ENCODE peak calls at places on chromosomes 13 and 19, in seven cellular contexts. A is psoas muscle, Y is iPS DF 6.9, M is uterus, Z is lung, V is tibial artery, H is gastrocnemius medialis. D is an unnamed sample. For H3K27me3, the result is how much of the 10 kb centered on the place peaks cover.

GRCh38 chr13:46831588-46832194 is 34.7 kb upstream of the ESD start:
- DNase-seq in H (no peak), Z (peak), V (no peak), A (no peak), Y (peak), M (peak), D (no peak)

GRCh38 chr13:95296326-95296939 is 4.8 kb downstream of the ABCC4 start:
- DNase-seq in M (no peak), A (peak), H (peak), Z (peak), V (no peak), Y (no peak), D (no peak)

GRCh38 chr19:1438933-1439358 is 750 bp downstream of the RPS15 start:
- DNase-seq in H (no peak), V (no peak), Z (no peak), A (no peak), Y (no peak), M (no peak), D (no peak)

GRCh38 chr13:77184455-77184854 is 142.4 kb downstream of the MYCBP2 start:
- DNase-seq in V (no peak), H (no peak), A (no peak), M (no peak), Z (no peak), Y (no peak), D (no peak)

GRCh38 chr19:48965806-48966540 is 864 bp downstream of the FTL start:
- DNase-seq in A (peak), Z (peak), Y (no peak), H (peak), V (peak), M (peak), D (peak)

GRCh38 chr19:49098795-49099194 is 13.5 kb downstream of the SNRNP70 start:
- DNase-seq in Y (no peak), V (no peak), M (no peak), H (no peak), Z (no peak), A (no peak), D (no peak)

GRCh38 chr19:50206191-50206590 is 2.8 kb downstream of the MYH14 start:
- DNase-seq in M (no peak), Y (no peak), A (no peak), H (no peak), Z (no peak), V (no peak), D (no peak)

GRCh38 chr19:47587295-47587694 is 14.3 kb upstream of the ZNF541 start:
- DNase-seq in H (no peak), Y (no peak), V (no peak), Z (no peak), A (no peak), M (no peak), D (no peak)

GRCh38 chr13:113162783-113163685 is 4.6 kb downstream of the PROZ start:
- DNase-seq in M (no peak), Y (no peak), A (no peak), H (no peak), Z (no peak), V (no peak), D (no peak)

GRCh38 chr13:64639206-64639605 is 2590.9 kb downstream of the PCDH9 start:
- DNase-seq in M (no peak), V (no peak), Z (no peak), A (no peak), Y (no peak), H (no peak), D (no peak)

GRCh38 chr19:6466526-6467248 is 2.6 kb downstream of the CRB3 start:
- DNase-seq in Y (no peak), Z (no peak), H (no peak), V (no peak), M (no peak), A (no peak), D (no peak)

GRCh38 chr19:30842926-30843325 is 470.7 kb downstream of the ZNF536 start:
- DNase-seq in H (no peak), Z (no peak), A (no peak), Y (no peak), V (no peak), M (no peak), D (peak)

GRCh38 chr19:49920624-49921363 is 8.2 kb upstream of the ATF5 start:
- DNase-seq in Z (no peak), Y (no peak), H (no peak), A (no peak), V (no peak), M (no peak), D (no peak)

GRCh38 chr19:35019144-35019543 is 11.1 kb upstream of the SCN1B start:
- DNase-seq in H (no peak), M (no peak), Z (no peak), A (no peak), V (no peak), Y (no peak), D (no peak)

GRCh38 chr19:31974941-31975340 is 370.5 kb upstream of the ZNF507 start:
- DNase-seq in H (no peak), M (no peak), Z (no peak), Y (no peak), A (no peak), V (no peak), D (no peak)

GRCh38 chr19:6230991-6231448 is 48.8 kb downstream of the MLLT1 start:
- DNase-seq in A (no peak), Y (no peak), Z (no peak), H (no peak), M (no peak), V (no peak), D (no peak)

GRCh38 chr13:106522898-106523525 is 12.4 kb downstream of the EFNB2 start:
- DNase-seq in Y (no peak), H (no peak), M (no peak), V (no peak), Z (no peak), A (no peak), D (no peak)

GRCh38 chr13:48950507-48950886 is 25.2 kb upstream of the FNDC3A start:
- DNase-seq in V (no peak), H (no peak), Y (no peak), A (no peak), M (no peak), Z (no peak), D (no peak)

GRCh38 chr19:42409477-42409876 is 17.7 kb downstream of the LIPE start:
- DNase-seq in V (no peak), A (no peak), Y (no peak), M (no peak), Z (no peak), H (no peak), D (no peak)

GRCh38 chr13:95485045-95485517 is 67.4 kb upstream of the CLDN10 start:
- DNase-seq in V (no peak), A (no peak), Y (no peak), M (no peak), Z (no peak), H (no peak), D (peak)

GRCh38 chr13:61695147-61695546 is 279.5 kb upstream of the PCDH20 start:
- DNase-seq in M (no peak), Y (no peak), H (no peak), V (no peak), Z (no peak), A (no peak), D (no peak)

GRCh38 chr19:33947565-33947964 is 150.9 kb downstream of the KCTD15 start:
- DNase-seq in A (no peak), Z (no peak), H (no peak), Y (no peak), M (no peak), V (peak), D (no peak)

DNA sequence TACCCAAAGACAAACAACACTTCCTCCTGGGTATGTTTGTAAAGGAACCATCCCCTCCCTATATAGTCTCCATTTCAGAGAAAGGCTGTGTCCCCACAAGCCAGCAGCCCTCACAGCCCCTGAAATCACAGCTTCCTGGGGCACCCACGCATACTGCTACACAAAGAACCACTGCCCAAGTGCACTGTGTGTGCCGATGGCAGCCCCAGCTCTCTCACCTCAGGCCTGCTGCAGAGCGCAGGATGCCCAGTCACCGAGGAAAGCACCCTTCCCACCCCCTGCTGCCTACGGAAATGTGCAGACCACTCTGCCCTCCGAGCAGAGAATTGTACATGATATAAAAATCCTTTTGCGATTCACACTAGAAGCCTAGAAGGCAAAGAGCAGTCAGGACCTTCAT is 39.4 kb downstream of the SOHLH2 start:
- DNase-seq in V (no peak), A (no peak), Y (no peak), H (no peak), Z (no peak), M (no peak), D (no peak)
- H3K27me3 ChIP-seq in V (under half), A (under half), Y (under half), H (under half), Z (under half), M (under half), D (under half)

GRCh38 chr19:41218615-41219507 is at the start of gene AXL:
- DNase-seq in Y (peak), A (peak), V (peak), H (peak), Z (peak), M (peak), D (peak)

GRCh38 chr19:41214161-41214560 is 4.9 kb upstream of the AXL start:
- DNase-seq in Y (no peak), H (no peak), M (no peak), A (no peak), V (no peak), Z (no peak), D (no peak)

GRCh38 chr19:41218249-41218614 is 791 bp upstream of the AXL start:
- DNase-seq in Y (no peak), M (no peak), A (no peak), V (no peak), Z (no peak), H (no peak), D (no peak)

GRCh38 chr19:41219924-41220567 is 1.0 kb downstream of the AXL start:
- DNase-seq in V (peak), H (no peak), A (peak), M (peak), Y (no peak), Z (no peak), D (no peak)

DNA sequence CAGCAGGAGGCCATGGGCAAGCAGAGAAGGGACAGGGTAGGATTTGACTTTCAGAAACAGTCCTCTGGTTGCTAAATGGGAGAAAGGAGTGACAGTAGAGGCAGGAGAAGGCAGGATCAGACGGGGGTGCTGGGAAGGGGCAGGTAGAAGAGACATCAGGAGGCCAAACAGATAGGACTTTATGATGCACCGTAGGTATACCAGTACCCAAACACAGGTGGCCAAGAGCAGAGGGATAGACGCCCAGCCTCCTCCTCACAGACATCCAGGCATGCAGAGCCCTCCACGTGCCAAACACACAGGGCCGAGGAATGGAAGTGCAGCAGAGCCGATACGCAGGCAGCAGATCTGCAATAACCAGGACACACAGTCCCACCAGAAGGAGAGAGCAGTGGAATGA is 1.3 kb upstream of the AXL start:
- DNase-seq in Y (no peak), V (no peak), Z (no peak), A (no peak), M (no peak), H (no peak), D (no peak)
- H3K27ac ChIP-seq in Y (no peak), V (peak), Z (no peak), A (peak), M (peak), H (peak), D (peak)

DNA sequence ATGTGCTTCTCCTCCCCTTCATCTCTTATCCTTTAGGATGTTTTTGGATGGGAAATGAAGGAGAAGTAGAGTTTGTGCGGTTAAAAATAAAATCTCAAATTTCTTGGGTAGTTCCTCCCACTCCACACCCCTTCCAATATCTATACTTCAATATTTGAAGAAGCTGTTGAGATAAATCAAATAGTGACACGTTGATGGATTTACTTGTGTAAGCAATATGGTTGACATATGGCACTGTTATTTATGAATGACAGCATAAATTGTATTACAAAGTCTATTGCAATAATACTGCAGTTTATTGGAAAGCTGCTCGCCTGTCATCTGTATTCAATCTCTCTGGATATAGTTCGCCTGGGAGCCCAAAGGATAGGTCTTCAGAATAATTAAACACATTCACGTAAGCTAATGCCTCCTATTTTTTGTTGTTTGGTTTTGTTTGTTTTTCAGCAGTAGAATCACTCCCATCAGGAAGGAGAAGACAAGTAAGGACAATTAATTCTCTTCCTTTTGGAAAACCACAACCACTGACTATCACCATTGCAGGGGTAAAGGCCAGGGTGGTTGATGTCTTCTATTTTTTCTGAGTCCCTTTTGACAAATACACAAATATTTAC is 5.0 kb upstream of the ZIC2 start:
- DNase-seq in H (no peak), Z (no peak), Y (no peak), V (no peak), A (no peak), M (no peak), D (no peak)
- H3K27me3 ChIP-seq in H (half or more), Z (under half), Y (under half), V (half or more), A (half or more), M (half or more), D (half or more)

DNA sequence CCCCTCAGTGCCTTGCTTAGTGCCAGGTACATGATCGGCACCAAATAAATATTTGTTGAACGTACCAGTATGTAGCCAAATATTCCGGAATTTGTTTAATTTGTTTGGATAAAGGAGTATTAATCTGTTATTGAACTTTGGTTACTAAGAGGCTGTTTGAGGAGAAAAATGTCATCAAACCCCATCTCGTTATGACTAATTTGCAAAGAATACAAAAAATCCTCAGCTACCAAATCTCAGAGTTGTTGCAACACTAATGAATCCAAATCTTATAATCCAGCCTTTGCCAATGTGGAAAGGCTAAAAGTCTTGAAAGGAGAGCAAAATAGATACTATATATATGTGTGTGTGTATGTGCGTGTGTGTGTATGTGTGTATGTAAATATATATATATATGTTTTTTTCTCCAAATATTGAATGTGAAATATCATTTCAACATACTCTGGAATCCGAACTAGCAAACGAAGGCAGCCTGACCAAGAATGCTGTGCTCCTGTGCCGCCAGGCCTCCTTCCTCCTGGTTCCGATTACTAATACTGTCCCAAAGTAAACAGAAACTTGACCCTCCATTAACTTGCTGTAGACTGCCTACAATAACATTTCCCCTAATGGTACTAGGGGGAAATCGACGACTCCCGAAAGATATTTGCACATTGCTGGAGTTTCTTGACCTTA is 79.6 kb downstream of the KLF5 start:
- DNase-seq in H (no peak), M (no peak), Y (no peak), Z (peak), A (no peak), V (no peak), D (no peak)
- H3K27ac ChIP-seq in H (no peak), M (no peak), Y (no peak), Z (no peak), A (no peak), V (no peak), D (no peak)

GRCh38 chr13:110030394-110030928 is 244.1 kb upstream of the IRS2 start:
- DNase-seq in Y (no peak), V (no peak), H (no peak), A (no peak), M (no peak), Z (no peak), D (no peak)
- H3K27me3 ChIP-seq in Y (under half), V (under half), H (under half), A (under half), M (under half), Z (under half), D (under half)

DNA sequence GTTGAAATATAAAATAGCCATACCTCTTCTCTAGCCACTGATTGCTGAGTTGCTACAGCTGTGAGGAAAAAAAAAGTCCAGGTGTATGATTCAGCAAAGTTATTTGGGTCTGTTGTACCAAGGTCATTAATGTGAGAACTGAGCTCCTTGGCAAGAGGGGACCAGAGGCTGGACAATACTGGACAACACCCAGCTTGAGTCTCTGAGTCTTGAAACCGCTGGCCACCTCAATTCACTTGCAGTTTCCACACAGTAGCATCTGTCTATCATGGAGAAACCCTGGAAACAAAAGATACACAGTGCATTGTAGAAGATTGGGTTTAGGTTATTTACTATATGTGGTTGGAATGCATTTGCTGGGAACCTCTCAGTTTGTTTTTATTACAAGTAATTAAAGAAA is 60.4 kb downstream of the WDFY2 start:
- DNase-seq in H (no peak), A (no peak), V (no peak), M (no peak), Y (no peak), Z (no peak), D (no peak)
- H3K27ac ChIP-seq in H (no peak), A (no peak), V (no peak), M (no peak), Y (no peak), Z (no peak), D (no peak)

GRCh38 chr13:84126671-84127171 is 244.4 kb upstream of the SLITRK1 start:
- DNase-seq in V (no peak), H (no peak), Z (no peak), Y (no peak), M (no peak), A (no peak), D (no peak)

GRCh38 chr13:84132491-84132890 is 250.2 kb upstream of the SLITRK1 start:
- DNase-seq in Y (no peak), H (no peak), M (no peak), A (no peak), Z (no peak), V (no peak), D (no peak)

GRCh38 chr13:84131249-84131648 is 249.0 kb upstream of the SLITRK1 start:
- DNase-seq in A (no peak), H (no peak), Y (no peak), M (no peak), V (no peak), Z (no peak), D (no peak)

GRCh38 chr13:84130739-84131138 is 248.5 kb upstream of the SLITRK1 start:
- DNase-seq in Z (no peak), Y (no peak), V (no peak), M (no peak), H (no peak), A (no peak), D (no peak)

DNA sequence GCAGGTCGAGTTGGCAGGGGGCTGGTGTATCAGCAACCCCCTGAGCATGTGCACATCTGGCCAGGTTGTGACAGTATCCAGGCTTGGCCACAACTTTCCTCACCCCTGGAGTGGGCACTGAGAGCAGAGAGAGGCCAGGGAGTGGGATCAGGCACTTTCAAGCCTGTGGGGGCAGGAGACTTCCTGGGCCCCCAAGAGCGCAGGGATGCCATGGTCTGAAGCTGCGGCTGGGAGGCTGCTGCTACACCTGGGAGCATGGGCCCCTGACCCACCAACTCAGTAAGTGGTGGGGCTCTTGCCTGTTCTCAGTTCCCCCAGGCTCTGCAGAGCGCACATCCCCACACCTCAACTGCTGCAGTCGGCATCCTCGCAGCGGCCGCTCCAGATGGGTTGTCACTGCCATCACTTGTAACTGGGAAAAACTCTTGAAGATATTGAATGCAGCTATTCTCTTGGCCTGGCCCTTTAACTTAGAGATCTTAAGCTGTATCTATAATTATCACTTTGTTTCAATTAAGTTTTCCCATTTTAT is 245.4 kb upstream of the SLITRK1 start:
- DNase-seq in Z (no peak), Y (no peak), V (no peak), A (no peak), M (no peak), H (no peak), D (no peak)
- H3K27me3 ChIP-seq in Z (under half), Y (under half), V (under half), A (under half), M (under half), H (under half), D (under half)

DNA sequence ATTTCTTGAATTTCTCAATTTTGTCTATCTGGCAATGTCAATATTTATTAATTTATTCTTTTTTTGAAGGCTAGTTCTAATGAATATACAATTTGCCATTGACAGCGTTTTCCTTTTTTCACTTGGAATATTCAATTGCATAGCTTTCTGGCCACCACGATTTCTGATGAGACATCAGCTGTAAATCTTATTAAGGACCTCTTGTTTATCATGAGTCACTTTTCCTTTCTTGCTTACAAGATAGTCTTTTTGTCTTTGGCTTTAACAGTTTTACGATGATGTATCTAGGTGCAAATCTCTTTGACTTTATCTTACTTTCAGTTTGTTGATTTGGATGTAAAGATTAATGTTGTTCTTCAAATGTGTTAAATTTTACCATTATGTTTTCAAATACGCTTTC is 991.6 kb upstream of the SLC10A2 start:
- DNase-seq in V (no peak), Y (no peak), A (no peak), M (no peak), Z (no peak), H (no peak), D (no peak)
- H3K27ac ChIP-seq in V (no peak), Y (no peak), A (no peak), M (no peak), Z (no peak), H (no peak), D (no peak)

GRCh38 chr19:19033426-19034203 is at the start of the genes ARMC6 and SUGP2:
- DNase-seq in V (peak), Z (peak), H (peak), M (peak), Y (peak), A (peak), D (peak)
- H3K27me3 ChIP-seq in V (under half), Z (under half), H (under half), M (under half), Y (under half), A (under half), D (under half)

GRCh38 chr13:42703740-42704139 is 77.6 kb upstream of the FAM216B start:
- DNase-seq in A (no peak), Z (no peak), Y (no peak), V (no peak), M (no peak), H (no peak), D (no peak)
- H3K27ac ChIP-seq in A (no peak), Z (no peak), Y (no peak), V (no peak), M (no peak), H (no peak), D (no peak)